ENCODE peak calls at places on chromosomes 11 and 22, in nine cellular contexts. I, B, R, G, P, J, A, E and Y are unnamed samples.
A peak's percentile ranks its signal among the peaks of the same experiment; 100 is the strongest.

GRCh38 chr11:503179-503981 is 3.7 kb downstream of the RNH1 start:
- DNase-seq in I (peak; percentile 98), B (no peak), R (no peak), G (no peak), P (peak; percentile 95), J (no peak), A (peak; percentile 64), E (no peak), Y (no peak)

GRCh38 chr11:10564692-10565318 is 3.7 kb downstream of the LYVE1 start:
- DNase-seq in I (no peak), B (no peak), R (no peak), G (no peak), P (peak; percentile 28), J (no peak), A (no peak), E (peak; percentile 41), Y (no peak)

GRCh38 chr22:36528336-36528735 is 630 bp downstream of the EIF3D start:
- DNase-seq in I (peak; percentile 28), B (no peak), R (no peak), G (no peak), P (no peak), J (no peak), A (no peak), E (no peak), Y (no peak)

GRCh38 chr11:46235777-46236688 is 41.4 kb upstream of the CREB3L1 start:
- DNase-seq in I (no peak), B (no peak), R (no peak), G (no peak), P (peak; percentile 95), J (no peak), A (no peak), E (no peak), Y (no peak)

GRCh38 chr11:65967329-65967934 is 5.9 kb downstream of the SART1 start:
- DNase-seq in I (no peak), B (no peak), R (no peak), G (no peak), P (no peak), J (no peak), A (no peak), E (no peak), Y (no peak)

GRCh38 chr11:107272561-107272960 is 185.1 kb downstream of the CWF19L2 start:
- DNase-seq in I (no peak), B (no peak), R (no peak), G (no peak), P (no peak), J (no peak), A (no peak), E (no peak), Y (no peak)

GRCh38 chr11:34653851-34654490 is 33.1 kb downstream of the EHF start:
- DNase-seq in I (no peak), B (peak; percentile 52), R (no peak), G (no peak), P (peak; percentile 73), J (peak; percentile 65), A (no peak), E (peak; percentile 100), Y (no peak)

GRCh38 chr11:68750197-68750987 is 928 bp downstream of the TESMIN start:
- DNase-seq in I (peak; percentile 82), B (no peak), R (peak; percentile 94), G (no peak), P (no peak), J (no peak), A (no peak), E (no peak), Y (peak; percentile 72)

GRCh38 chr22:29307658-29308147 is 1.3 kb downstream of the GAS2L1 start:
- DNase-seq in I (no peak), B (no peak), R (no peak), G (no peak), P (no peak), J (no peak), A (no peak), E (no peak), Y (no peak)

GRCh38 chr11:12914401-12914912 is 94.7 kb upstream of the RASSF10 start:
- DNase-seq in I (peak; percentile 98), B (peak; percentile 30), R (peak; percentile 88), G (peak; percentile 14), P (no peak), J (peak; percentile 33), A (peak; percentile 86), E (no peak), Y (peak; percentile 86)

GRCh38 chr11:55791606-55792005 is 3.8 kb upstream of the OR5D14 start:
- DNase-seq in I (no peak), B (no peak), R (no peak), G (no peak), P (no peak), J (no peak), A (no peak), E (no peak), Y (no peak)

GRCh38 chr11:14554959-14555358 is 34.8 kb upstream of the PSMA1 start:
- DNase-seq in I (no peak), B (no peak), R (no peak), G (no peak), P (peak; percentile 98), J (no peak), A (no peak), E (no peak), Y (no peak)

GRCh38 chr22:38109391-38110000 is 988 bp downstream of the BAIAP2L2 start:
- DNase-seq in I (peak; percentile 82), B (no peak), R (no peak), G (no peak), P (no peak), J (no peak), A (no peak), E (no peak), Y (no peak)